ENCODE peak calls at places on chromosome 11, in six cellular contexts. F, D, S, V, T and W are unnamed samples.

GRCh38 chr11:58893899-58894298 is 45.4 kb upstream of the GLYATL1 start:
- DNase-seq in F (no peak), D (no peak), S (no peak), V (no peak), T (no peak), W (no peak)

GRCh38 chr11:114180301-114181055 is 115.7 kb upstream of the NNMT start:
- DNase-seq in F (peak; percentile 53), D (no peak), S (peak; percentile 22), V (peak; percentile 77), T (peak; percentile 48), W (no peak)

GRCh38 chr11:85810871-85811611 is at the start of gene SYTL2:
- DNase-seq in F (peak; percentile 34), D (peak; percentile 79), S (peak; percentile 54), V (peak; percentile 82), T (peak; percentile 86), W (peak; percentile 63)

GRCh38 chr11:4865855-4866254 is 15.8 kb upstream of the OR51T1 start:
- DNase-seq in F (no peak), D (no peak), S (no peak), V (no peak), T (no peak), W (no peak)

GRCh38 chr11:78251083-78251699 is 62.5 kb downstream of the USP35 start:
- DNase-seq in F (peak; percentile 37), D (no peak), S (no peak), V (no peak), T (no peak), W (peak; percentile 38)

GRCh38 chr11:7655253-7656217 is 17.8 kb downstream of the CYB5R2 start:
- DNase-seq in F (no peak), D (no peak), S (no peak), V (no peak), T (no peak), W (peak; percentile 42)

GRCh38 chr11:7579226-7579825 is 65.5 kb downstream of the PPFIBP2 start:
- DNase-seq in F (peak; percentile 45), D (no peak), S (peak; percentile 74), V (no peak), T (no peak), W (no peak)

GRCh38 chr11:95296165-95296564 is 65.2 kb upstream of the SESN3 start:
- DNase-seq in F (no peak), D (no peak), S (no peak), V (peak; percentile 51), T (peak; percentile 44), W (peak; percentile 52)

GRCh38 chr11:23988381-23989006 is 508.4 kb upstream of the LUZP2 start:
- DNase-seq in F (peak; percentile 41), D (no peak), S (peak; percentile 24), V (no peak), T (no peak), W (no peak)

GRCh38 chr11:118129475-118130196 is 23.0 kb downstream of the SCN4B start:
- DNase-seq in F (no peak), D (no peak), S (no peak), V (no peak), T (no peak), W (no peak)

GRCh38 chr11:4190098-4190497 is 95.5 kb downstream of the RRM1 start:
- DNase-seq in F (no peak), D (no peak), S (no peak), V (no peak), T (no peak), W (no peak)

GRCh38 chr11:73423506-73423905 is 47.3 kb downstream of the RELT start:
- DNase-seq in F (no peak), D (no peak), S (no peak), V (no peak), T (no peak), W (no peak)

GRCh38 chr11:67409781-67410368 is 5.6 kb upstream of the CARNS1 start:
- DNase-seq in F (no peak), D (no peak), S (no peak), V (peak; percentile 71), T (peak; percentile 49), W (no peak)

GRCh38 chr11:42812408-42812807 is 499.4 kb upstream of the API5 start:
- DNase-seq in F (no peak), D (no peak), S (no peak), V (no peak), T (no peak), W (no peak)

GRCh38 chr11:67273260-67273990 is 7.2 kb downstream of the GRK2 start:
- DNase-seq in F (no peak), D (no peak), S (no peak), V (peak; percentile 60), T (no peak), W (no peak)

GRCh38 chr11:100980156-100980555 is 149.5 kb downstream of the PGR start:
- DNase-seq in F (peak; percentile 59), D (no peak), S (no peak), V (no peak), T (no peak), W (no peak)

GRCh38 chr11:59802639-59803176 is 7.9 kb downstream of the MRPL16 start:
- DNase-seq in F (peak; percentile 72), D (peak; percentile 67), S (peak; percentile 70), V (no peak), T (peak; percentile 55), W (peak; percentile 61)

GRCh38 chr11:112610996-112611795 is 350.0 kb upstream of the NCAM1 start:
- DNase-seq in F (no peak), D (no peak), S (no peak), V (no peak), T (no peak), W (no peak)

GRCh38 chr11:57279131-57279530 is 42.1 kb upstream of the APLNR start:
- DNase-seq in F (peak; percentile 80), D (no peak), S (peak; percentile 21), V (no peak), T (no peak), W (no peak)

GRCh38 chr11:111357150-111358037 is 21.7 kb downstream of the POU2AF1 start:
- DNase-seq in F (no peak), D (no peak), S (no peak), V (no peak), T (no peak), W (no peak)

GRCh38 chr11:62835336-62835735 is 2.7 kb upstream of the TEX54 start:
- DNase-seq in F (no peak), D (no peak), S (no peak), V (no peak), T (no peak), W (no peak)

GRCh38 chr11:62830904-62831519 is 839 bp downstream of the STX5 start:
- DNase-seq in F (no peak), D (no peak), S (no peak), V (no peak), T (peak; percentile 85), W (no peak)

GRCh38 chr11:62831520-62832345 is at the start of gene STX5:
- DNase-seq in F (peak; percentile 99), D (peak; percentile 99), S (peak; percentile 99), V (peak; percentile 100), T (peak; percentile 100), W (peak; percentile 99)

GRCh38 chr11:62832346-62833234 is at the start of gene TEX54:
- DNase-seq in F (no peak), D (no peak), S (no peak), V (peak; percentile 32), T (no peak), W (peak; percentile 75)
- H3K36me3 ChIP-seq in F (peaks cover 21% of the 10 kb centered on the region), D (peaks cover 10% of the 10 kb centered on the region), S (peaks cover 43% of the 10 kb centered on the region), V (peaks cover 49% of the 10 kb centered on the region), T (peaks cover under 1% of the 10 kb centered on the region), W (peaks cover 48% of the 10 kb centered on the region)

GRCh38 chr11:102318469-102318868 is 1.2 kb downstream of the BIRC3 start:
- DNase-seq in F (no peak), D (peak; percentile 52), S (no peak), V (peak; percentile 42), T (no peak), W (peak; percentile 34)

GRCh38 chr11:102322560-102322959 is 5.3 kb downstream of the BIRC3 start:
- DNase-seq in F (no peak), D (no peak), S (no peak), V (no peak), T (no peak), W (no peak)

GRCh38 chr11:102320166-102320565 is 2.9 kb downstream of the BIRC3 start:
- DNase-seq in F (no peak), D (no peak), S (no peak), V (no peak), T (no peak), W (no peak)

GRCh38 chr11:102319544-102319943 is 2.3 kb downstream of the BIRC3 start:
- DNase-seq in F (no peak), D (no peak), S (no peak), V (no peak), T (no peak), W (no peak)

DNA sequence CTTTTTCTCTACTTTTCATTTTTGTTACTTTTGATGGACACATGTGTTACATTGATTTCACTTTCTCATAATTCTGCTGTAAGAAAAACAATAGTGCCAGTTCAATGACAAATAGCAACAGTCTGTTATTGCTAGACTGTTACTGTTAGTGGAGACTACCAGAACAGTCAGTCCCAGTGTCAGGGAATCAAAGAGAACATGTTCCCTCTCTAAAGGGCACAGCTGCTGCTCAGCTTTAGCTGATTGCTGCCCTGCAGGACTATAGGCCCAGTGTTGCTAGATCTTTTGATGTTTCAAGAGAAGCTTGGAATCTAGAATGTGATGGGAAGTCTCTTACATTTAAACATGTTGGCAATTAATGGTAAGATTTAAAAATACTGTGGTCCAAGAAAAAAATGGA is 3.4 kb downstream of the BIRC3 start:
- DNase-seq in F (no peak), D (no peak), S (no peak), V (no peak), T (no peak), W (peak; percentile 54)
- H3K27ac ChIP-seq in F (no peak overlapping the region), D (peak overlapping the region; percentile 97), S (no peak overlapping the region), V (peak overlapping the region; percentile 97), T (no peak overlapping the region), W (no peak overlapping the region)

GRCh38 chr11:13718394-13718793 is 49.9 kb downstream of the FAR1 start:
- DNase-seq in F (no peak), D (no peak), S (no peak), V (no peak), T (no peak), W (no peak)

GRCh38 chr11:13717331-13717730 is 48.9 kb downstream of the FAR1 start:
- DNase-seq in F (peak; percentile 78), D (no peak), S (peak; percentile 84), V (no peak), T (no peak), W (no peak)

GRCh38 chr11:13721760-13722159 is 53.3 kb downstream of the FAR1 start:
- DNase-seq in F (peak; percentile 16), D (no peak), S (peak; percentile 15), V (no peak), T (no peak), W (no peak)

GRCh38 chr11:13726456-13726855 is 58.0 kb downstream of the FAR1 start:
- DNase-seq in F (no peak), D (no peak), S (no peak), V (no peak), T (no peak), W (no peak)

DNA sequence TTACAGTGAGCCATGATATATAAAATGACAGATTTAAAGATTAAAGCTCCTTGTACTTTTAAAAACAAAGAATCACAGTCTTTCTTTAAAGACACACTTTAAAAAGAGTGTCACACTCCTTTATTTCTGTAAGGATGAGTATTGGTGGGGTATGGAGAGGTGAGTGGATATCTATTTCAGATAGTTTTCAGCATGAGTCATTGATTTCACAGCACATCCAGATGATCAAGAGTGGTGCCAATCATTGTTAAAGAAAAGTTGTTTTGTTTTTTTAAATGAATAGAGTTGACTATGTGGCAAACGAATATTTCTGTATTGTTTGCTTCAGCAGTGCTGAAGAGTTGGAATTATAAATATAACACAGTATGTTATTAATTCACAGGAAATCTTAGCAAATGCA is 52.5 kb downstream of the FAR1 start:
- DNase-seq in F (no peak), D (no peak), S (no peak), V (no peak), T (no peak), W (no peak)
- H3K36me3 ChIP-seq in F (no peaks in the 10 kb centered on the region), D (no peaks in the 10 kb centered on the region), S (peaks cover 10% of the 10 kb centered on the region), V (peaks cover 74% of the 10 kb centered on the region), T (peaks cover 22% of the 10 kb centered on the region), W (peaks cover 15% of the 10 kb centered on the region)

GRCh38 chr11:17781221-17781620 is 46.6 kb downstream of the KCNC1 start:
- DNase-seq in F (no peak), D (no peak), S (no peak), V (no peak), T (no peak), W (no peak)
- H3K27ac ChIP-seq in F (no peak overlapping the region), D (no peak overlapping the region), S (no peak overlapping the region), V (no peak overlapping the region), T (no peak overlapping the region), W (no peak overlapping the region)